ENCODE peak calls at places on chromosomes 16 and 17, in four cellular contexts. One of them, this sample, is unnamed.

GRCh38 chr16:68645494-68646388 is 631 bp downstream of the CDH3 start:
- DNase-seq in NCI-H460: no peak
- DNase-seq in GM04504: no peak
- DNase-seq in NCI-H1436: no peak
- DNase-seq in this sample: no peak

GRCh38 chr16:64121473-64121872 is 1000.4 kb downstream of the CDH11 start:
- DNase-seq in NCI-H1436: no peak
- DNase-seq in NCI-H460: no peak
- DNase-seq in GM04504: peak; percentile 33
- DNase-seq in this sample: no peak

GRCh38 chr17:63988741-63989621 is 9.2 kb upstream of the PRR29 start:
- DNase-seq in GM04504: no peak
- DNase-seq in NCI-H460: no peak
- DNase-seq in NCI-H1436: no peak
- DNase-seq in this sample: no peak

GRCh38 chr17:46044989-46045388 is 45.9 kb downstream of the STH start:
- DNase-seq in NCI-H460: no peak
- DNase-seq in GM04504: no peak
- DNase-seq in NCI-H1436: no peak
- DNase-seq in this sample: no peak

GRCh38 chr17:82297280-82297803 is 20.1 kb downstream of the CD7 start:
- DNase-seq in GM04504: no peak
- DNase-seq in NCI-H460: peak; percentile 77
- DNase-seq in NCI-H1436: no peak
- DNase-seq in this sample: no peak

GRCh38 chr17:50917418-50917743 is 51.2 kb upstream of the TOB1 start:
- DNase-seq in GM04504: no peak
- DNase-seq in NCI-H460: no peak
- DNase-seq in NCI-H1436: no peak
- DNase-seq in this sample: no peak

GRCh38 chr16:11254913-11255736 is 879 bp downstream of the SOCS1 start:
- DNase-seq in NCI-H1436: no peak
- DNase-seq in NCI-H460: no peak
- DNase-seq in GM04504: no peak
- DNase-seq in this sample: no peak

GRCh38 chr16:9594961-9595360 is 503.5 kb downstream of the HAPSTR1 start:
- DNase-seq in NCI-H1436: no peak
- DNase-seq in NCI-H460: no peak
- DNase-seq in GM04504: no peak
- DNase-seq in this sample: no peak

GRCh38 chr16:35210681-35211433 is 1751.4 kb downstream of the TP53TG3F start:
- DNase-seq in NCI-H1436: no peak
- DNase-seq in GM04504: no peak
- DNase-seq in NCI-H460: no peak
- DNase-seq in this sample: no peak

GRCh38 chr16:2278956-2279800 is 11.3 kb upstream of the RNPS1 start:
- DNase-seq in GM04504: no peak
- DNase-seq in NCI-H1436: no peak
- DNase-seq in NCI-H460: no peak
- DNase-seq in this sample: no peak

GRCh38 chr17:42720996-42721583 is 23.8 kb downstream of the EZH1 start:
- DNase-seq in GM04504: peak; percentile 35
- DNase-seq in NCI-H460: peak; percentile 63
- DNase-seq in NCI-H1436: peak; percentile 80
- DNase-seq in this sample: peak; percentile 46

GRCh38 chr17:20966869-20967268 is 75.9 kb downstream of the USP22 start:
- DNase-seq in NCI-H1436: no peak
- DNase-seq in NCI-H460: no peak
- DNase-seq in GM04504: no peak
- DNase-seq in this sample: no peak

GRCh38 chr16:7303014-7303676 is 29.5 kb upstream of the RBFOX1 start:
- DNase-seq in GM04504: no peak
- DNase-seq in NCI-H460: no peak
- DNase-seq in NCI-H1436: no peak
- DNase-seq in this sample: no peak

This sample was measured in HCT116.